ENCODE peak calls at places on chromosomes 11 and 22, in four cellular contexts. P is SK-N-SH, V is Peyer's patch, I is GM06990. U is an unnamed sample.

GRCh38 chr11:74683941-74684481 is 47.2 kb downstream of the CHRDL2 start:
- DNase-seq in P (no peak), V (peak; percentile 34), I (no peak), U (no peak)

GRCh38 chr11:134069426-134069921 is 602 bp downstream of the JAM3 start:
- DNase-seq in P (peak; percentile 75), V (no peak), I (no peak), U (no peak)

GRCh38 chr11:18384157-18384641 is 10.2 kb upstream of the LDHA start:
- DNase-seq in P (peak; percentile 74), V (peak; percentile 74), I (no peak), U (peak; percentile 84)

GRCh38 chr11:63737718-63738117 is 30.9 kb downstream of the ZFTA start:
- DNase-seq in P (no peak), V (no peak), I (no peak), U (no peak)

GRCh38 chr11:33682446-33682845 is 18.2 kb downstream of the C11orf91 start:
- DNase-seq in P (no peak), V (no peak), I (no peak), U (no peak)

GRCh38 chr22:20782083-20782482 is 8.2 kb downstream of the SERPIND1 start:
- DNase-seq in P (no peak), V (no peak), I (no peak), U (no peak)

GRCh38 chr11:128182844-128183243 is 404.5 kb downstream of the ETS1 start:
- DNase-seq in P (no peak), V (no peak), I (no peak), U (no peak)

GRCh38 chr11:128532571-128533091 is 54.7 kb downstream of the ETS1 start:
- DNase-seq in P (no peak), V (no peak), I (no peak), U (no peak)

GRCh38 chr11:97445561-97445960 is 1055.7 kb downstream of the JRKL start:
- DNase-seq in P (no peak), V (no peak), I (no peak), U (no peak)

GRCh38 chr11:107385361-107385982 is 72.2 kb downstream of the CWF19L2 start:
- DNase-seq in P (no peak), V (no peak), I (no peak), U (no peak)

GRCh38 chr11:44030276-44030932 is 17.4 kb upstream of the ACCSL start:
- DNase-seq in P (no peak), V (no peak), I (no peak), U (no peak)

GRCh38 chr22:39528080-39528661 is 4.4 kb downstream of the RPS19BP1 start:
- DNase-seq in P (peak; percentile 20), V (no peak), I (no peak), U (no peak)

GRCh38 chr22:34105461-34106062 is 185.3 kb upstream of the LARGE1 start:
- DNase-seq in P (peak; percentile 40), V (peak; percentile 72), I (peak; percentile 6), U (no peak)

GRCh38 chr11:116730568-116730967 is 42.2 kb downstream of the BUD13 start:
- DNase-seq in P (no peak), V (no peak), I (no peak), U (no peak)

GRCh38 chr11:11569936-11570491 is 51.8 kb downstream of the GALNT18 start:
- DNase-seq in P (no peak), V (no peak), I (no peak), U (no peak)

GRCh38 chr11:101306721-101307120 is 177.1 kb upstream of the PGR start:
- DNase-seq in P (no peak), V (no peak), I (no peak), U (no peak)

GRCh38 chr11:1199689-1200610 is 22.9 kb upstream of the MUC5B start:
- DNase-seq in P (peak; percentile 67), V (peak; percentile 46), I (peak; percentile 1), U (no peak)

GRCh38 chr11:62497132-62497915 is 49.3 kb downstream of the AHNAK start:
- DNase-seq in P (peak; percentile 66), V (peak; percentile 66), I (no peak), U (no peak)

GRCh38 chr11:15113381-15113780 is 1.3 kb upstream of the INSC start:
- DNase-seq in P (no peak), V (no peak), I (peak; percentile 69), U (no peak)

GRCh38 chr11:197741-198235 is 4.9 kb downstream of the SCGB1C1 start:
- DNase-seq in P (no peak), V (no peak), I (no peak), U (no peak)

GRCh38 chr22:38034278-38034882 is 22.8 kb upstream of the PICK1 start:
- DNase-seq in P (peak; percentile 42), V (peak; percentile 50), I (peak; percentile 35), U (peak; percentile 73)

GRCh38 chr11:99199336-99199735 is 178.6 kb downstream of the CNTN5 start:
- DNase-seq in P (no peak), V (no peak), I (no peak), U (no peak)

GRCh38 chr22:37601540-37602442 is 6.8 kb upstream of the GGA1 start:
- DNase-seq in P (no peak), V (peak; percentile 64), I (no peak), U (peak; percentile 67)

GRCh38 chr11:68632802-68633201 is 51.5 kb upstream of the GAL start:
- DNase-seq in P (peak; percentile 58), V (no peak), I (no peak), U (peak; percentile 21)

GRCh38 chr22:22349455-22349836 is 104.9 kb downstream of the VPREB1 start:
- DNase-seq in P (no peak), V (no peak), I (no peak), U (no peak)
- H3K27me3 ChIP-seq in P (peaks cover 20% of the 10 kb centered on the region), V (no peaks in the 10 kb centered on the region), I (no peaks in the 10 kb centered on the region), U (peaks cover 18% of the 10 kb centered on the region)

GRCh38 chr22:43811777-43812148 is 342 bp downstream of the EFCAB6 start:
- DNase-seq in P (no peak), V (no peak), I (no peak), U (no peak)
- H3K4me3 ChIP-seq in P (peak overlapping the region; percentile 58), V (peak overlapping the region; percentile 83), I (peak overlapping the region; percentile 81), U (peak overlapping the region; percentile 93)

DNA sequence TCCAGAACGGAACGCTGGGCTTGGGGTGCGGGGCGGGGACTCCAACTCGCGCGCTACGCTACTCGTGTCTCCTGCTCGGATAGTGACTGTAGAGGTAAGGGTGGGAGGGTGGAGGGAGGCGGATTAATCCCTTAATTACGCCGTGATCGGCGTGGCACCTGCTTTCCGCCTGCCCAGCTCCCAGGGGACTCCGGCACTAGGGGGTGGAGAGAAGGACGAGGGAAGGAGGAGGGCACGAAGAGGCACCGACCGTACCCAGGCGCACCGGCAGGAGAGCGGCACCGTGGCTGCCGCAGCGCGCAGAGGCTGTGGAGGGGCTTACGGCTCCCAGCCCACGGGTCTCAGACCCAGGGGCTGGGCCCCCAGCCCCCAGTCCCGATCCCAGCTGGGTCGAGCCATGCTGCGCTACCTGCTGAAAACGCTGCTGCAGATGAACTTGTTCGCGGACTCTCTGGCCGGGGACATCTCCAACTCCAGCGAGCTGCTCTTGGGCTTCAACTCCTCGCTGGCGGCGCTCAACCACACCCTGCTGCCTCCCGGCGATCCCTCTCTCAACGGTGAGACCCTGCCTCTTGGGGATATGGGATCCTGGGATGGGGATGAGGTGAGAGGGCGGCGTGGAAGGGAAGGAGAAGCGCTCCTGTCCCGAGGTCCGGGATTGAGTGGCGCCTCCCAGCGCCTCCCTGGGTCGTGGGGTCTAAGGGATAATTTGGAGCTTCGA is at the start of gene ROBO3:
- DNase-seq in P (peak; percentile 62), V (no peak), I (no peak), U (no peak)
- H3K27me3 ChIP-seq in P (peaks cover 86% of the 10 kb centered on the region), V (peaks cover 56% of the 10 kb centered on the region), I (peaks cover 7% of the 10 kb centered on the region), U (peaks cover 97% of the 10 kb centered on the region)

GRCh38 chr22:19527861-19528417 is 3.7 kb upstream of the CLDN5 start:
- DNase-seq in P (no peak), V (no peak), I (no peak), U (no peak)

GRCh38 chr22:19527321-19527721 is 3.1 kb upstream of the CLDN5 start:
- DNase-seq in P (no peak), V (no peak), I (no peak), U (no peak)

GRCh38 chr22:19533857-19534256 is 9.6 kb upstream of the CLDN5 start:
- DNase-seq in P (no peak), V (no peak), I (no peak), U (no peak)

GRCh38 chr22:19533049-19533626 is 8.9 kb upstream of the CLDN5 start:
- DNase-seq in P (no peak), V (no peak), I (no peak), U (no peak)

DNA sequence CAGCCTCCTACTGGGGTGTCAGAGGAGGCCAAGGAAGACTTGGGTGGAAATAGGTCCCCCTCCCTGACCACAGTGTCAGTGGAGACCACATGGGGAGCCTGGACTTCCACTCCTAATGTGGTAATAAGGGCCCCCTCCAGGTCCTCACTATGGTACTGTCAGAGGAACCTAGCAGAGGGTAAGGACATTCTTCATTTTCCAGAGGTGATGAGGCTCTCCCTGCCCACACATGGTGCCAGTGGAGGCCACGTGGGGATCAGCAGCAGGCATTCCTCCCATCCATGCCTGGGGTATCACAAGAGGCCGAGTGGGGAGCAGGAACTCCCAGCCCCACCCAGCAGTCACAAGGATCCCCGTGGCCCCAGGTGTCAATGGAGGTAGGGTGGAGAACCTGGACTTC is 6.5 kb upstream of the CLDN5 start:
- DNase-seq in P (no peak), V (no peak), I (no peak), U (no peak)
- H3K4me3 ChIP-seq in P (no peak overlapping the region), V (no peak overlapping the region), I (no peak overlapping the region), U (no peak overlapping the region)

U was measured in kidney epithelial cell.